ENCODE peak calls at places on chromosomes 6 and 20, in five cellular contexts. L is naive thymus-derived CD4-positive, alpha-beta T cell; J is upper lobe of left lung; N is stimulated activated CD8-positive, alpha-beta memory T cell treated with anti-CD3 and anti-CD28 coated beads, Interleukin-4, amount 100 ng/mL, for 4 hours; B is foreskin fibroblast. F is an unnamed sample.

GRCh38 chr6:30618270-30618787 is 689 bp downstream of the MRPS18B start:
- DNase-seq in B (no peak), L (no peak), J (no peak), N (no peak), F (peak)

GRCh38 chr20:61979090-61979489 is 86.6 kb downstream of the TAF4 start:
- DNase-seq in N (no peak), B (no peak), J (peak), L (no peak), F (no peak)

GRCh38 chr20:47568019-47568418 is 66.3 kb downstream of the NCOA3 start:
- DNase-seq in J (no peak), B (peak), L (no peak), N (no peak), F (no peak)

GRCh38 chr6:38279423-38279822 is 360.3 kb downstream of the BTBD9 start:
- DNase-seq in J (no peak), B (peak), N (no peak), L (no peak), F (no peak)

GRCh38 chr20:25297141-25297905 is 49.4 kb downstream of the PYGB start:
- DNase-seq in N (no peak), L (no peak), B (no peak), J (no peak), F (no peak)

GRCh38 chr20:24465730-24466129 is 3.7 kb upstream of the SYNDIG1 start:
- DNase-seq in B (peak), L (no peak), N (no peak), J (no peak), F (peak)

GRCh38 chr6:125102901-125103300 is 50.7 kb upstream of the TPD52L1 start:
- DNase-seq in B (peak), J (no peak), L (no peak), N (no peak), F (no peak)

GRCh38 chr6:119110601-119111548 is 32.4 kb upstream of the FAM184A start:
- DNase-seq in N (no peak), L (peak), B (peak), J (no peak), F (no peak)

GRCh38 chr6:63487123-63487813 is 85.0 kb upstream of the LOC128125822 start:
- DNase-seq in B (no peak), N (no peak), L (no peak), J (no peak), F (no peak)

GRCh38 chr20:57878803-57879424 is 169.1 kb upstream of the PMEPA1 start:
- DNase-seq in B (no peak), L (no peak), J (no peak), N (no peak), F (no peak)

GRCh38 chr20:63035284-63036185 is 28.8 kb upstream of the BHLHE23 start:
- DNase-seq in L (no peak), B (no peak), J (peak), N (no peak), F (peak)

GRCh38 chr20:54042021-54042420 is 28.4 kb downstream of the BCAS1 start:
- DNase-seq in N (no peak), B (no peak), L (no peak), J (no peak), F (no peak)